ENCODE peak calls at places on chromosomes 11 and 22, in eight cellular contexts. W is activated T-cell treated with anti-CD3 and anti-CD28 coated beads for 24 hours; R is B cell; F is GM12891; I is GM12865; B is T-helper 2 cell; P is activated T-helper 9 cell treated with anti-CD3 and anti-CD28 coated beads, Interleukin-2, amount 50 U/mL, for 16 hours; K is activated naive CD8-positive, alpha-beta T cell treated with anti-CD3 and anti-CD28 coated beads, Interleukin-2, amount 50 U/mL, for 24 hours. H is an unnamed sample.

GRCh38 chr22:20259336-20259705 is 8.8 kb downstream of the RTN4R start:
- DNase-seq in W (no peak), R (no peak), F (no peak), I (no peak), B (no peak), P (no peak), K (no peak), H (no peak)

GRCh38 chr11:61507962-61508824 is at the start of gene LRRC10B:
- DNase-seq in W (peak), R (no peak), F (peak), I (peak), B (no peak), P (no peak), K (peak), H (no peak)

GRCh38 chr11:123063396-123064267 is 1.7 kb upstream of the HSPA8 start:
- DNase-seq in W (no peak), R (no peak), F (no peak), I (peak), B (peak), P (no peak), K (peak), H (peak)

GRCh38 chr22:42490244-42490832 is 29.3 kb downstream of the RRP7A start:
- DNase-seq in W (no peak), R (no peak), F (no peak), I (no peak), B (no peak), P (no peak), K (no peak), H (no peak)

GRCh38 chr11:623999-624704 is 603 bp downstream of the CDHR5 start:
- DNase-seq in W (no peak), R (no peak), F (no peak), I (no peak), B (no peak), P (no peak), K (no peak), H (no peak)

GRCh38 chr11:86456075-86456939 is 81.6 kb downstream of the CCDC81 start:
- DNase-seq in W (peak), R (peak), F (peak), I (peak), B (peak), P (peak), K (peak), H (peak)

GRCh38 chr11:7690648-7691047 is 15.6 kb downstream of the OVCH2 start:
- DNase-seq in W (no peak), R (no peak), F (no peak), I (no peak), B (no peak), P (no peak), K (no peak), H (no peak)

GRCh38 chr11:1232328-1233321 is 9.8 kb downstream of the MUC5B start:
- DNase-seq in W (no peak), R (no peak), F (no peak), I (no peak), B (no peak), P (no peak), K (no peak), H (no peak)

GRCh38 chr11:12529793-12530192 is 144.4 kb upstream of the TEAD1 start:
- DNase-seq in W (no peak), R (no peak), F (no peak), I (no peak), B (no peak), P (no peak), K (no peak), H (no peak)

GRCh38 chr11:129854229-129854805 is 38.7 kb downstream of the TMEM45B start:
- DNase-seq in W (no peak), R (no peak), F (no peak), I (no peak), B (no peak), P (no peak), K (no peak), H (no peak)

GRCh38 chr11:41403462-41403861 is 56.0 kb downstream of the LRRC4C start:
- DNase-seq in W (no peak), R (no peak), F (no peak), I (no peak), B (no peak), P (no peak), K (no peak), H (no peak)

GRCh38 chr11:67332081-67332691 is 21.2 kb downstream of the POLD4 start:
- DNase-seq in W (no peak), R (no peak), F (no peak), I (no peak), B (no peak), P (no peak), K (no peak), H (no peak)

GRCh38 chr11:129435499-129436245 is 60.0 kb downstream of the BARX2 start:
- DNase-seq in W (no peak), R (no peak), F (no peak), I (no peak), B (no peak), P (no peak), K (no peak), H (no peak)

GRCh38 chr22:42418811-42419243 is 13.4 kb downstream of the NFAM1 start:
- DNase-seq in W (no peak), R (no peak), F (no peak), I (no peak), B (no peak), P (no peak), K (no peak), H (no peak)

GRCh38 chr11:92380882-92381281 is 156.3 kb downstream of the FAT3 start:
- DNase-seq in W (no peak), R (no peak), F (no peak), I (no peak), B (no peak), P (no peak), K (no peak), H (no peak)

GRCh38 chr11:86740628-86741488 is 59.5 kb upstream of the PRSS23 start:
- DNase-seq in W (peak), R (no peak), F (no peak), I (no peak), B (no peak), P (no peak), K (no peak), H (peak)

GRCh38 chr11:110858556-110858921 is 146.3 kb upstream of the ARHGAP20 start:
- DNase-seq in W (no peak), R (no peak), F (no peak), I (peak), B (no peak), P (no peak), K (no peak), H (peak)

GRCh38 chr11:111387318-111387863 is 8.3 kb upstream of the POU2AF1 start:
- DNase-seq in W (no peak), R (no peak), F (no peak), I (no peak), B (no peak), P (no peak), K (no peak), H (peak)

GRCh38 chr11:16364250-16364649 is 7.9 kb upstream of the SOX6 start:
- DNase-seq in W (no peak), R (no peak), F (no peak), I (no peak), B (no peak), P (no peak), K (no peak), H (no peak)

GRCh38 chr11:103418014-103418413 is 308.8 kb downstream of the DYNC2H1 start:
- DNase-seq in W (no peak), R (no peak), F (no peak), I (no peak), B (no peak), P (no peak), K (no peak), H (no peak)

GRCh38 chr11:75325713-75326438 is 25.6 kb downstream of the ARRB1 start:
- DNase-seq in W (peak), R (no peak), F (no peak), I (no peak), B (no peak), P (peak), K (peak), H (no peak)

GRCh38 chr22:45717787-45718186 is 46.2 kb downstream of the ATXN10 start:
- DNase-seq in W (no peak), R (no peak), F (no peak), I (no peak), B (no peak), P (no peak), K (no peak), H (no peak)

GRCh38 chr11:2687782-2688191 is 12.0 kb downstream of the KCNQ1OT1 start:
- DNase-seq in W (no peak), R (no peak), F (no peak), I (no peak), B (no peak), P (no peak), K (no peak), H (no peak)

GRCh38 chr11:70364745-70365535 is 33.4 kb upstream of the CTTN start:
- DNase-seq in W (peak), R (no peak), F (no peak), I (no peak), B (peak), P (peak), K (peak), H (no peak)

GRCh38 chr11:130431806-130432205 is 3.4 kb upstream of the ADAMTS8 start:
- DNase-seq in W (no peak), R (no peak), F (no peak), I (no peak), B (no peak), P (no peak), K (no peak), H (no peak)

GRCh38 chr22:29641781-29642355 is 38.4 kb downstream of the NF2 start:
- DNase-seq in W (no peak), R (no peak), F (no peak), I (peak), B (no peak), P (no peak), K (no peak), H (no peak)

GRCh38 chr22:28903719-28904118 is 20.3 kb downstream of the ZNRF3 start:
- DNase-seq in W (no peak), R (no peak), F (no peak), I (no peak), B (no peak), P (no peak), K (no peak), H (no peak)

GRCh38 chr11:113505046-113505445 is 29.8 kb upstream of the DRD2 start:
- DNase-seq in W (no peak), R (no peak), F (no peak), I (no peak), B (no peak), P (no peak), K (no peak), H (peak)

GRCh38 chr11:62402226-62402625 is 16.6 kb upstream of the SCGB1A1 start:
- DNase-seq in W (peak), R (no peak), F (no peak), I (no peak), B (peak), P (peak), K (peak), H (peak)

GRCh38 chr11:76578655-76579046 is 91.9 kb downstream of the LRRC32 start:
- DNase-seq in W (no peak), R (no peak), F (no peak), I (no peak), B (no peak), P (no peak), K (no peak), H (no peak)

GRCh38 chr11:118679483-118679882 is at the start of gene TREH:
- DNase-seq in W (no peak), R (peak), F (no peak), I (no peak), B (no peak), P (no peak), K (no peak), H (peak)

GRCh38 chr11:79437274-79437980 is 3.4 kb downstream of the TENM4 start:
- DNase-seq in W (no peak), R (no peak), F (no peak), I (no peak), B (no peak), P (no peak), K (peak), H (no peak)

GRCh38 chr11:94728541-94728940 is 39.6 kb upstream of the AMOTL1 start:
- DNase-seq in W (no peak), R (no peak), F (no peak), I (no peak), B (no peak), P (no peak), K (no peak), H (no peak)

GRCh38 chr11:57453543-57454177 is 6.7 kb upstream of the RTN4RL2 start:
- DNase-seq in W (no peak), R (no peak), F (no peak), I (no peak), B (no peak), P (no peak), K (no peak), H (no peak)

GRCh38 chr11:26842458-26842841 is 120.6 kb upstream of the SLC5A12 start:
- DNase-seq in W (no peak), R (no peak), F (no peak), I (no peak), B (no peak), P (no peak), K (no peak), H (no peak)

GRCh38 chr11:78151804-78152203 is 12.4 kb upstream of the ALG8 start:
- DNase-seq in W (no peak), R (no peak), F (no peak), I (no peak), B (no peak), P (no peak), K (no peak), H (no peak)